ENCODE peak calls at places on chromosome 4, in nine cellular contexts. One of them, this sample, is unnamed.

GRCh38 chr4:6917445-6918241 is 8.0 kb downstream of the TBC1D14 start:
- DNase-seq in GM23248: no peak
- DNase-seq in LoVo: peak
- DNase-seq in NCI-H510A: peak
- DNase-seq in WTC11: peak
- DNase-seq in NCI-H146: peak
- DNase-seq in activated T-helper 1 cell treated with anti-CD3 and anti-CD28 coated beads, Interleukin-12 subunit alpha, Interleukin-12 subunit beta, Interleukin-2, Interleukin-4 antibody, amounts not matched to agents 30 ng/mL and 10 ng/mL and 1 ng/mL, durations not matched to agents 14 hours and 24 hours and 36 hours: no peak
- DNase-seq in choroid plexus epithelial cell: peak
- DNase-seq in stimulated activated CD4-positive, alpha-beta T cell treated with anti-CD3 and anti-CD28 coated beads, Interleukin-4, amount 100 ng/mL, for 4 hours: no peak
- DNase-seq in this sample: peak

GRCh38 chr4:186755550-186756519 is 32.2 kb upstream of the FAT1 start:
- DNase-seq in WTC11: no peak
- DNase-seq in stimulated activated CD4-positive, alpha-beta T cell treated with anti-CD3 and anti-CD28 coated beads, Interleukin-4, amount 100 ng/mL, for 4 hours: no peak
- DNase-seq in LoVo: no peak
- DNase-seq in activated T-helper 1 cell treated with anti-CD3 and anti-CD28 coated beads, Interleukin-12 subunit alpha, Interleukin-12 subunit beta, Interleukin-2, Interleukin-4 antibody, amounts not matched to agents 30 ng/mL and 10 ng/mL and 1 ng/mL, durations not matched to agents 14 hours and 24 hours and 36 hours: no peak
- DNase-seq in NCI-H510A: no peak
- DNase-seq in choroid plexus epithelial cell: no peak
- DNase-seq in NCI-H146: no peak
- DNase-seq in GM23248: no peak
- DNase-seq in this sample: peak

GRCh38 chr4:52889778-52890400 is 27.8 kb downstream of the RASL11B start:
- DNase-seq in NCI-H146: no peak
- DNase-seq in activated T-helper 1 cell treated with anti-CD3 and anti-CD28 coated beads, Interleukin-12 subunit alpha, Interleukin-12 subunit beta, Interleukin-2, Interleukin-4 antibody, amounts not matched to agents 30 ng/mL and 10 ng/mL and 1 ng/mL, durations not matched to agents 14 hours and 24 hours and 36 hours: no peak
- DNase-seq in LoVo: no peak
- DNase-seq in stimulated activated CD4-positive, alpha-beta T cell treated with anti-CD3 and anti-CD28 coated beads, Interleukin-4, amount 100 ng/mL, for 4 hours: no peak
- DNase-seq in WTC11: no peak
- DNase-seq in NCI-H510A: no peak
- DNase-seq in GM23248: no peak
- DNase-seq in choroid plexus epithelial cell: peak
- DNase-seq in this sample: no peak

GRCh38 chr4:85861064-85861767 is 386.3 kb downstream of the ARHGAP24 start:
- DNase-seq in GM23248: no peak
- DNase-seq in NCI-H510A: peak
- DNase-seq in LoVo: no peak
- DNase-seq in stimulated activated CD4-positive, alpha-beta T cell treated with anti-CD3 and anti-CD28 coated beads, Interleukin-4, amount 100 ng/mL, for 4 hours: no peak
- DNase-seq in activated T-helper 1 cell treated with anti-CD3 and anti-CD28 coated beads, Interleukin-12 subunit alpha, Interleukin-12 subunit beta, Interleukin-2, Interleukin-4 antibody, amounts not matched to agents 30 ng/mL and 10 ng/mL and 1 ng/mL, durations not matched to agents 14 hours and 24 hours and 36 hours: no peak
- DNase-seq in choroid plexus epithelial cell: peak
- DNase-seq in NCI-H146: no peak
- DNase-seq in WTC11: no peak
- DNase-seq in this sample: no peak

GRCh38 chr4:73446336-73446938 is 10.4 kb downstream of the AFP start:
- DNase-seq in GM23248: peak
- DNase-seq in activated T-helper 1 cell treated with anti-CD3 and anti-CD28 coated beads, Interleukin-12 subunit alpha, Interleukin-12 subunit beta, Interleukin-2, Interleukin-4 antibody, amounts not matched to agents 30 ng/mL and 10 ng/mL and 1 ng/mL, durations not matched to agents 14 hours and 24 hours and 36 hours: no peak
- DNase-seq in LoVo: peak
- DNase-seq in NCI-H146: peak
- DNase-seq in choroid plexus epithelial cell: peak
- DNase-seq in NCI-H510A: peak
- DNase-seq in stimulated activated CD4-positive, alpha-beta T cell treated with anti-CD3 and anti-CD28 coated beads, Interleukin-4, amount 100 ng/mL, for 4 hours: no peak
- DNase-seq in WTC11: no peak
- DNase-seq in this sample: peak

GRCh38 chr4:187565416-187565815 is 430.2 kb upstream of the ZFP42 start:
- DNase-seq in GM23248: no peak
- DNase-seq in activated T-helper 1 cell treated with anti-CD3 and anti-CD28 coated beads, Interleukin-12 subunit alpha, Interleukin-12 subunit beta, Interleukin-2, Interleukin-4 antibody, amounts not matched to agents 30 ng/mL and 10 ng/mL and 1 ng/mL, durations not matched to agents 14 hours and 24 hours and 36 hours: no peak
- DNase-seq in NCI-H146: no peak
- DNase-seq in choroid plexus epithelial cell: no peak
- DNase-seq in NCI-H510A: no peak
- DNase-seq in stimulated activated CD4-positive, alpha-beta T cell treated with anti-CD3 and anti-CD28 coated beads, Interleukin-4, amount 100 ng/mL, for 4 hours: no peak
- DNase-seq in WTC11: peak
- DNase-seq in LoVo: no peak
- DNase-seq in this sample: no peak

GRCh38 chr4:1756893-1757779 is 35.8 kb downstream of the TACC3 start:
- DNase-seq in WTC11: no peak
- DNase-seq in activated T-helper 1 cell treated with anti-CD3 and anti-CD28 coated beads, Interleukin-12 subunit alpha, Interleukin-12 subunit beta, Interleukin-2, Interleukin-4 antibody, amounts not matched to agents 30 ng/mL and 10 ng/mL and 1 ng/mL, durations not matched to agents 14 hours and 24 hours and 36 hours: no peak
- DNase-seq in GM23248: no peak
- DNase-seq in NCI-H146: no peak
- DNase-seq in stimulated activated CD4-positive, alpha-beta T cell treated with anti-CD3 and anti-CD28 coated beads, Interleukin-4, amount 100 ng/mL, for 4 hours: no peak
- DNase-seq in LoVo: no peak
- DNase-seq in choroid plexus epithelial cell: no peak
- DNase-seq in NCI-H510A: no peak
- DNase-seq in this sample: no peak

GRCh38 chr4:121800638-121800960 is 524 bp upstream of the EXOSC9 start:
- DNase-seq in stimulated activated CD4-positive, alpha-beta T cell treated with anti-CD3 and anti-CD28 coated beads, Interleukin-4, amount 100 ng/mL, for 4 hours: no peak
- DNase-seq in choroid plexus epithelial cell: no peak
- DNase-seq in activated T-helper 1 cell treated with anti-CD3 and anti-CD28 coated beads, Interleukin-12 subunit alpha, Interleukin-12 subunit beta, Interleukin-2, Interleukin-4 antibody, amounts not matched to agents 30 ng/mL and 10 ng/mL and 1 ng/mL, durations not matched to agents 14 hours and 24 hours and 36 hours: no peak
- DNase-seq in GM23248: no peak
- DNase-seq in NCI-H146: peak
- DNase-seq in LoVo: no peak
- DNase-seq in WTC11: no peak
- DNase-seq in NCI-H510A: no peak
- DNase-seq in this sample: no peak

GRCh38 chr4:186192068-186192751 is 843 bp downstream of the CYP4V2 start:
- DNase-seq in LoVo: peak
- DNase-seq in choroid plexus epithelial cell: peak
- DNase-seq in NCI-H146: peak
- DNase-seq in NCI-H510A: peak
- DNase-seq in stimulated activated CD4-positive, alpha-beta T cell treated with anti-CD3 and anti-CD28 coated beads, Interleukin-4, amount 100 ng/mL, for 4 hours: peak
- DNase-seq in WTC11: peak
- DNase-seq in GM23248: peak
- DNase-seq in activated T-helper 1 cell treated with anti-CD3 and anti-CD28 coated beads, Interleukin-12 subunit alpha, Interleukin-12 subunit beta, Interleukin-2, Interleukin-4 antibody, amounts not matched to agents 30 ng/mL and 10 ng/mL and 1 ng/mL, durations not matched to agents 14 hours and 24 hours and 36 hours: peak
- DNase-seq in this sample: peak

GRCh38 chr4:22287626-22288025 is 228.2 kb downstream of the ADGRA3 start:
- DNase-seq in NCI-H146: no peak
- DNase-seq in LoVo: no peak
- DNase-seq in choroid plexus epithelial cell: no peak
- DNase-seq in activated T-helper 1 cell treated with anti-CD3 and anti-CD28 coated beads, Interleukin-12 subunit alpha, Interleukin-12 subunit beta, Interleukin-2, Interleukin-4 antibody, amounts not matched to agents 30 ng/mL and 10 ng/mL and 1 ng/mL, durations not matched to agents 14 hours and 24 hours and 36 hours: no peak
- DNase-seq in GM23248: no peak
- DNase-seq in stimulated activated CD4-positive, alpha-beta T cell treated with anti-CD3 and anti-CD28 coated beads, Interleukin-4, amount 100 ng/mL, for 4 hours: no peak
- DNase-seq in NCI-H510A: no peak
- DNase-seq in WTC11: no peak
- DNase-seq in this sample: no peak

GRCh38 chr4:1356181-1356998 is 9.4 kb downstream of the UVSSA start:
- DNase-seq in NCI-H510A: no peak
- DNase-seq in LoVo: no peak
- DNase-seq in WTC11: peak
- DNase-seq in NCI-H146: peak
- DNase-seq in GM23248: peak
- DNase-seq in choroid plexus epithelial cell: peak
- DNase-seq in stimulated activated CD4-positive, alpha-beta T cell treated with anti-CD3 and anti-CD28 coated beads, Interleukin-4, amount 100 ng/mL, for 4 hours: peak
- DNase-seq in activated T-helper 1 cell treated with anti-CD3 and anti-CD28 coated beads, Interleukin-12 subunit alpha, Interleukin-12 subunit beta, Interleukin-2, Interleukin-4 antibody, amounts not matched to agents 30 ng/mL and 10 ng/mL and 1 ng/mL, durations not matched to agents 14 hours and 24 hours and 36 hours: no peak
- DNase-seq in this sample: peak

GRCh38 chr4:84792366-84793301 is 173.9 kb downstream of the WDFY3 start:
- DNase-seq in activated T-helper 1 cell treated with anti-CD3 and anti-CD28 coated beads, Interleukin-12 subunit alpha, Interleukin-12 subunit beta, Interleukin-2, Interleukin-4 antibody, amounts not matched to agents 30 ng/mL and 10 ng/mL and 1 ng/mL, durations not matched to agents 14 hours and 24 hours and 36 hours: no peak
- DNase-seq in NCI-H510A: no peak
- DNase-seq in LoVo: no peak
- DNase-seq in WTC11: no peak
- DNase-seq in stimulated activated CD4-positive, alpha-beta T cell treated with anti-CD3 and anti-CD28 coated beads, Interleukin-4, amount 100 ng/mL, for 4 hours: no peak
- DNase-seq in NCI-H146: no peak
- DNase-seq in GM23248: peak
- DNase-seq in choroid plexus epithelial cell: no peak
- DNase-seq in this sample: no peak

GRCh38 chr4:87101543-87102199 is 118.7 kb downstream of the KLHL8 start:
- DNase-seq in activated T-helper 1 cell treated with anti-CD3 and anti-CD28 coated beads, Interleukin-12 subunit alpha, Interleukin-12 subunit beta, Interleukin-2, Interleukin-4 antibody, amounts not matched to agents 30 ng/mL and 10 ng/mL and 1 ng/mL, durations not matched to agents 14 hours and 24 hours and 36 hours: no peak
- DNase-seq in NCI-H146: no peak
- DNase-seq in GM23248: no peak
- DNase-seq in NCI-H510A: no peak
- DNase-seq in choroid plexus epithelial cell: peak
- DNase-seq in LoVo: no peak
- DNase-seq in WTC11: no peak
- DNase-seq in stimulated activated CD4-positive, alpha-beta T cell treated with anti-CD3 and anti-CD28 coated beads, Interleukin-4, amount 100 ng/mL, for 4 hours: no peak
- DNase-seq in this sample: no peak

GRCh38 chr4:82900335-82901128 is at the start of gene THAP9:
- DNase-seq in WTC11: peak
- DNase-seq in activated T-helper 1 cell treated with anti-CD3 and anti-CD28 coated beads, Interleukin-12 subunit alpha, Interleukin-12 subunit beta, Interleukin-2, Interleukin-4 antibody, amounts not matched to agents 30 ng/mL and 10 ng/mL and 1 ng/mL, durations not matched to agents 14 hours and 24 hours and 36 hours: peak
- DNase-seq in stimulated activated CD4-positive, alpha-beta T cell treated with anti-CD3 and anti-CD28 coated beads, Interleukin-4, amount 100 ng/mL, for 4 hours: peak
- DNase-seq in LoVo: peak
- DNase-seq in NCI-H146: peak
- DNase-seq in NCI-H510A: peak
- DNase-seq in choroid plexus epithelial cell: peak
- DNase-seq in GM23248: peak
- DNase-seq in this sample: peak

GRCh38 chr4:25308761-25309160 is 3.8 kb upstream of the ZCCHC4 start:
- DNase-seq in NCI-H146: no peak
- DNase-seq in activated T-helper 1 cell treated with anti-CD3 and anti-CD28 coated beads, Interleukin-12 subunit alpha, Interleukin-12 subunit beta, Interleukin-2, Interleukin-4 antibody, amounts not matched to agents 30 ng/mL and 10 ng/mL and 1 ng/mL, durations not matched to agents 14 hours and 24 hours and 36 hours: no peak
- DNase-seq in LoVo: no peak
- DNase-seq in WTC11: no peak
- DNase-seq in GM23248: peak
- DNase-seq in NCI-H510A: no peak
- DNase-seq in stimulated activated CD4-positive, alpha-beta T cell treated with anti-CD3 and anti-CD28 coated beads, Interleukin-4, amount 100 ng/mL, for 4 hours: no peak
- DNase-seq in choroid plexus epithelial cell: peak
- DNase-seq in this sample: no peak

GRCh38 chr4:39614487-39615162 is 24.0 kb downstream of the SMIM14 start:
- DNase-seq in stimulated activated CD4-positive, alpha-beta T cell treated with anti-CD3 and anti-CD28 coated beads, Interleukin-4, amount 100 ng/mL, for 4 hours: no peak
- DNase-seq in GM23248: peak
- DNase-seq in choroid plexus epithelial cell: peak
- DNase-seq in WTC11: no peak
- DNase-seq in LoVo: peak
- DNase-seq in NCI-H510A: no peak
- DNase-seq in activated T-helper 1 cell treated with anti-CD3 and anti-CD28 coated beads, Interleukin-12 subunit alpha, Interleukin-12 subunit beta, Interleukin-2, Interleukin-4 antibody, amounts not matched to agents 30 ng/mL and 10 ng/mL and 1 ng/mL, durations not matched to agents 14 hours and 24 hours and 36 hours: no peak
- DNase-seq in NCI-H146: no peak
- DNase-seq in this sample: no peak

GRCh38 chr4:78019494-78019893 is 37.6 kb upstream of the FRAS1 start:
- DNase-seq in GM23248: no peak
- DNase-seq in choroid plexus epithelial cell: no peak
- DNase-seq in WTC11: no peak
- DNase-seq in activated T-helper 1 cell treated with anti-CD3 and anti-CD28 coated beads, Interleukin-12 subunit alpha, Interleukin-12 subunit beta, Interleukin-2, Interleukin-4 antibody, amounts not matched to agents 30 ng/mL and 10 ng/mL and 1 ng/mL, durations not matched to agents 14 hours and 24 hours and 36 hours: no peak
- DNase-seq in LoVo: no peak
- DNase-seq in stimulated activated CD4-positive, alpha-beta T cell treated with anti-CD3 and anti-CD28 coated beads, Interleukin-4, amount 100 ng/mL, for 4 hours: no peak
- DNase-seq in NCI-H146: no peak
- DNase-seq in NCI-H510A: no peak
- DNase-seq in this sample: no peak

GRCh38 chr4:151641167-151641566 is 119.6 kb downstream of the GATB start:
- DNase-seq in NCI-H510A: no peak
- DNase-seq in NCI-H146: no peak
- DNase-seq in GM23248: peak
- DNase-seq in WTC11: no peak
- DNase-seq in LoVo: no peak
- DNase-seq in choroid plexus epithelial cell: peak
- DNase-seq in activated T-helper 1 cell treated with anti-CD3 and anti-CD28 coated beads, Interleukin-12 subunit alpha, Interleukin-12 subunit beta, Interleukin-2, Interleukin-4 antibody, amounts not matched to agents 30 ng/mL and 10 ng/mL and 1 ng/mL, durations not matched to agents 14 hours and 24 hours and 36 hours: no peak
- DNase-seq in stimulated activated CD4-positive, alpha-beta T cell treated with anti-CD3 and anti-CD28 coated beads, Interleukin-4, amount 100 ng/mL, for 4 hours: no peak
- DNase-seq in this sample: peak

GRCh38 chr4:40334591-40335507 is at the start of gene CHRNA9:
- DNase-seq in LoVo: no peak
- DNase-seq in stimulated activated CD4-positive, alpha-beta T cell treated with anti-CD3 and anti-CD28 coated beads, Interleukin-4, amount 100 ng/mL, for 4 hours: no peak
- DNase-seq in activated T-helper 1 cell treated with anti-CD3 and anti-CD28 coated beads, Interleukin-12 subunit alpha, Interleukin-12 subunit beta, Interleukin-2, Interleukin-4 antibody, amounts not matched to agents 30 ng/mL and 10 ng/mL and 1 ng/mL, durations not matched to agents 14 hours and 24 hours and 36 hours: no peak
- DNase-seq in WTC11: peak
- DNase-seq in GM23248: peak
- DNase-seq in NCI-H146: no peak
- DNase-seq in choroid plexus epithelial cell: no peak
- DNase-seq in NCI-H510A: no peak
- DNase-seq in this sample: no peak

GRCh38 chr4:2417765-2418651 is at the start of gene ZFYVE28:
- DNase-seq in NCI-H510A: peak
- DNase-seq in LoVo: no peak
- DNase-seq in choroid plexus epithelial cell: peak
- DNase-seq in WTC11: no peak
- DNase-seq in GM23248: peak
- DNase-seq in NCI-H146: peak
- DNase-seq in activated T-helper 1 cell treated with anti-CD3 and anti-CD28 coated beads, Interleukin-12 subunit alpha, Interleukin-12 subunit beta, Interleukin-2, Interleukin-4 antibody, amounts not matched to agents 30 ng/mL and 10 ng/mL and 1 ng/mL, durations not matched to agents 14 hours and 24 hours and 36 hours: no peak
- DNase-seq in stimulated activated CD4-positive, alpha-beta T cell treated with anti-CD3 and anti-CD28 coated beads, Interleukin-4, amount 100 ng/mL, for 4 hours: no peak
- DNase-seq in this sample: no peak

GRCh38 chr4:154467886-154468285 is 23.7 kb downstream of the DCHS2 start:
- DNase-seq in NCI-H146: no peak
- DNase-seq in activated T-helper 1 cell treated with anti-CD3 and anti-CD28 coated beads, Interleukin-12 subunit alpha, Interleukin-12 subunit beta, Interleukin-2, Interleukin-4 antibody, amounts not matched to agents 30 ng/mL and 10 ng/mL and 1 ng/mL, durations not matched to agents 14 hours and 24 hours and 36 hours: no peak
- DNase-seq in stimulated activated CD4-positive, alpha-beta T cell treated with anti-CD3 and anti-CD28 coated beads, Interleukin-4, amount 100 ng/mL, for 4 hours: no peak
- DNase-seq in WTC11: no peak
- DNase-seq in choroid plexus epithelial cell: no peak
- DNase-seq in NCI-H510A: no peak
- DNase-seq in LoVo: peak
- DNase-seq in GM23248: peak
- DNase-seq in this sample: no peak

GRCh38 chr4:139099366-139099982 is 77.5 kb downstream of the ELF2 start:
- DNase-seq in NCI-H146: peak
- DNase-seq in activated T-helper 1 cell treated with anti-CD3 and anti-CD28 coated beads, Interleukin-12 subunit alpha, Interleukin-12 subunit beta, Interleukin-2, Interleukin-4 antibody, amounts not matched to agents 30 ng/mL and 10 ng/mL and 1 ng/mL, durations not matched to agents 14 hours and 24 hours and 36 hours: peak
- DNase-seq in NCI-H510A: peak
- DNase-seq in WTC11: peak
- DNase-seq in GM23248: peak
- DNase-seq in LoVo: peak
- DNase-seq in choroid plexus epithelial cell: peak
- DNase-seq in stimulated activated CD4-positive, alpha-beta T cell treated with anti-CD3 and anti-CD28 coated beads, Interleukin-4, amount 100 ng/mL, for 4 hours: peak
- DNase-seq in this sample: peak

GRCh38 chr4:137226900-137227299 is 305.4 kb downstream of the PCDH18 start:
- DNase-seq in NCI-H510A: no peak
- DNase-seq in GM23248: peak
- DNase-seq in activated T-helper 1 cell treated with anti-CD3 and anti-CD28 coated beads, Interleukin-12 subunit alpha, Interleukin-12 subunit beta, Interleukin-2, Interleukin-4 antibody, amounts not matched to agents 30 ng/mL and 10 ng/mL and 1 ng/mL, durations not matched to agents 14 hours and 24 hours and 36 hours: no peak
- DNase-seq in NCI-H146: peak
- DNase-seq in WTC11: no peak
- DNase-seq in LoVo: no peak
- DNase-seq in stimulated activated CD4-positive, alpha-beta T cell treated with anti-CD3 and anti-CD28 coated beads, Interleukin-4, amount 100 ng/mL, for 4 hours: no peak
- DNase-seq in choroid plexus epithelial cell: peak
- DNase-seq in this sample: no peak

GRCh38 chr4:95585016-95585695 is 36.4 kb upstream of the UNC5C start:
- DNase-seq in GM23248: peak
- DNase-seq in activated T-helper 1 cell treated with anti-CD3 and anti-CD28 coated beads, Interleukin-12 subunit alpha, Interleukin-12 subunit beta, Interleukin-2, Interleukin-4 antibody, amounts not matched to agents 30 ng/mL and 10 ng/mL and 1 ng/mL, durations not matched to agents 14 hours and 24 hours and 36 hours: no peak
- DNase-seq in NCI-H146: no peak
- DNase-seq in LoVo: no peak
- DNase-seq in WTC11: no peak
- DNase-seq in stimulated activated CD4-positive, alpha-beta T cell treated with anti-CD3 and anti-CD28 coated beads, Interleukin-4, amount 100 ng/mL, for 4 hours: no peak
- DNase-seq in choroid plexus epithelial cell: no peak
- DNase-seq in NCI-H510A: no peak
- DNase-seq in this sample: no peak

GRCh38 chr4:1992468-1993168 is 16.2 kb downstream of the NELFA start:
- DNase-seq in WTC11: peak
- DNase-seq in NCI-H146: no peak
- DNase-seq in stimulated activated CD4-positive, alpha-beta T cell treated with anti-CD3 and anti-CD28 coated beads, Interleukin-4, amount 100 ng/mL, for 4 hours: no peak
- DNase-seq in NCI-H510A: no peak
- DNase-seq in choroid plexus epithelial cell: no peak
- DNase-seq in GM23248: no peak
- DNase-seq in LoVo: no peak
- DNase-seq in activated T-helper 1 cell treated with anti-CD3 and anti-CD28 coated beads, Interleukin-12 subunit alpha, Interleukin-12 subunit beta, Interleukin-2, Interleukin-4 antibody, amounts not matched to agents 30 ng/mL and 10 ng/mL and 1 ng/mL, durations not matched to agents 14 hours and 24 hours and 36 hours: no peak
- DNase-seq in this sample: no peak